ENCODE peak calls at places on chromosomes 3 and 15, in eight cellular contexts. Q is coronary artery; D is HCT116; U is NB4; L is fibroblast of mammary gland; I is AG04450; O is heart left ventricle; R is CD8-positive, alpha-beta memory T cell. B is an unnamed sample.

GRCh38 chr3:14392231-14392630 is 10.2 kb upstream of the SLC6A6 start:
- DNase-seq in R (no peak), O (no peak), Q (no peak), U (no peak), I (no peak), D (no peak), L (no peak), B (no peak)

GRCh38 chr15:37204698-37205097 is 104.3 kb upstream of the MEIS2 start:
- DNase-seq in L (peak; percentile 21), U (peak; percentile 2), D (no peak), O (no peak), Q (no peak), I (no peak), R (no peak), B (no peak)

GRCh38 chr3:128175768-128176167 is 22.5 kb downstream of the EEFSEC start:
- DNase-seq in O (no peak), I (no peak), Q (no peak), U (no peak), D (no peak), R (no peak), L (no peak), B (no peak)

GRCh38 chr15:48695088-48695834 is 49.8 kb upstream of the FBN1 start:
- DNase-seq in U (no peak), I (peak; percentile 53), L (peak; percentile 93), Q (no peak), O (no peak), R (no peak), D (no peak), B (no peak)

GRCh38 chr3:142896201-142896755 is 7.4 kb upstream of the PCOLCE2 start:
- DNase-seq in I (no peak), O (no peak), D (no peak), L (peak; percentile 92), Q (no peak), R (no peak), U (peak; percentile 27), B (no peak)

GRCh38 chr3:79414821-79415220 is 353.0 kb downstream of the ROBO1 start:
- DNase-seq in L (peak; percentile 80), Q (no peak), D (no peak), U (no peak), R (no peak), I (peak; percentile 10), O (no peak), B (no peak)

GRCh38 chr3:148146947-148147346 is 550.8 kb upstream of the AGTR1 start:
- DNase-seq in R (no peak), Q (no peak), I (peak; percentile 16), D (no peak), U (no peak), O (no peak), L (peak; percentile 71), B (no peak)

GRCh38 chr15:74265046-74265639 is 29.0 kb downstream of the CCDC33 start:
- DNase-seq in Q (no peak), R (no peak), O (no peak), D (no peak), U (peak; percentile 50), L (peak; percentile 25), I (no peak), B (no peak)

GRCh38 chr3:70726966-70727365 is 414.5 kb upstream of the MDFIC2 start:
- DNase-seq in R (no peak), O (no peak), I (peak; percentile 81), D (no peak), U (no peak), L (no peak), Q (no peak), B (no peak)

GRCh38 chr3:144384241-144384979 is 412.8 kb downstream of the DIPK2A start:
- DNase-seq in L (peak; percentile 6), Q (no peak), I (no peak), U (no peak), O (no peak), R (no peak), D (no peak), B (no peak)

GRCh38 chr15:67126551-67127333 is 61.3 kb downstream of the SMAD3 start:
- DNase-seq in L (no peak), Q (no peak), I (no peak), U (no peak), R (no peak), O (no peak), D (no peak), B (no peak)
- H3K4me3 ChIP-seq in L (no peak overlapping the region), Q (no peak overlapping the region), I (peak overlapping the region; percentile 54), U (no peak overlapping the region), R (no peak overlapping the region), O (no peak overlapping the region), D (peak overlapping the region; percentile 44), B (no peak overlapping the region)

GRCh38 chr3:197847866-197848401 is 56.9 kb downstream of the LRCH3 start:
- DNase-seq in O (no peak), U (peak; percentile 49), L (peak; percentile 15), D (no peak), I (no peak), Q (no peak), R (no peak), B (peak; percentile 41)
- H3K4me3 ChIP-seq in O (no peak overlapping the region), U (no peak overlapping the region), L (no peak overlapping the region), D (no peak overlapping the region), I (no peak overlapping the region), Q (no peak overlapping the region), R (peak overlapping the region; percentile 51), B (peak overlapping the region; percentile 49)

GRCh38 chr3:15795563-15796308 is 2.0 kb downstream of the ANKRD28 start:
- DNase-seq in Q (no peak), L (peak; percentile 59), D (no peak), I (no peak), U (peak; percentile 62), O (no peak), R (no peak), B (no peak)
- H3K4me3 ChIP-seq in Q (peak overlapping the region; percentile 68), L (peak overlapping the region; percentile 92), D (peak overlapping the region; percentile 43), I (peak overlapping the region; percentile 71), U (peak overlapping the region; percentile 61), O (peak overlapping the region; percentile 37), R (no peak overlapping the region), B (no peak overlapping the region)

DNA sequence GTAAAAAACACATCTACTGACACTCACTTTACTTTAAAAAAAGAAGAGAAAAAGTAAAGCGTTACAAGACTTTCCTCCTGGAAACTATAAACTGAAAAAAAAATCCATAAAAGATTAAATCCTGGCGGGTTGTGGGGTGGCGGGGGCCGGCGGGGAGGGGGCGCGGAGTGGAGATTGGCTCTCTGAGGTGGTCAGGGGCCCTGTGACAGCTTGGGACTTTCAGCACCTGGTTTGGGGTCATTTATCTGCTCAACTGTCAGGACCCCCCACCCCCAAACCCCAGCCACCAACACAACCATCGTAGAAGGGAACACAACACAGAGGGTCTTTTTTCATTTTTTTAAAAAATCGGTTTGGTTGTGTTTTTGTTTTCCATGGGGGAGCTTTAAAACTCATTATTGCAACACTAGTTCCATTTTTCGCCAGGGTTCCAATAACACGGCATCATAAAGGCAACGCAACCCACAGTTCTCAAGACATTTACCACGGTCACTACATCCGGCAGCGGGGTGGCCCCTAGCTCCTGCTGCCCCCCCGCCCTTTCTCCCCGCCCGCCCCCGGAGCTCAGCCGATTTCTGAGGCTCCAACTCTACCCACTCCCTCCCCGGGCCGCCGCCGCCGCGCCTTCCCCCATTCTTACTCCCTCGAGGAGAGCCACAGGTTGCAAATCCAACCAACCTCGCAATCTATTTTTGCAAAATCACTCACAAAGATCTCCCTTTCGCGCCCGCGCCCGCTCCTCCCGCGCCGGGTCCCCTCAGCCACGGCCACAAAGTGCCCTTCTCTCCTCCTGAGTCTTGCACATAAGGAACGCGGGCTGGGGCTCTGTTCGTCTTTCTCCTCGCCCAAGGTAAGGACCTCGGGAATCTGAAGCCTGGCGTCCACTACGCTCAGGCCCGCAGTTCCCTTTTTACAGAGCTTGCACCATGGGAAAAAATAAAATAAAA is 1.8 kb downstream of the BCL6 start:
- DNase-seq in R (no peak), I (no peak), L (peak; percentile 69), O (peak; percentile 82), Q (peak; percentile 89), U (peak; percentile 39), D (no peak), B (peak; percentile 37)
- H3K4me3 ChIP-seq in R (peak overlapping the region; percentile 98), I (peak overlapping the region; percentile 89), L (peak overlapping the region; percentile 99), O (peak overlapping the region; percentile 71), Q (peak overlapping the region; percentile 84), U (peak overlapping the region; percentile 64), D (peak overlapping the region; percentile 89), B (peak overlapping the region; percentile 95)

GRCh38 chr15:40929730-40930429 is 740 bp downstream of the DLL4 start:
- DNase-seq in L (peak; percentile 40), I (no peak), Q (no peak), O (peak; percentile 81), U (peak; percentile 74), D (no peak), R (no peak), B (no peak)

GRCh38 chr15:40930430-40931299 is 1.5 kb downstream of the DLL4 start:
- DNase-seq in I (no peak), O (peak; percentile 80), Q (no peak), L (no peak), D (peak; percentile 70), U (peak; percentile 63), R (no peak), B (no peak)

GRCh38 chr15:40932146-40932545 is 3.0 kb downstream of the DLL4 start:
- DNase-seq in R (no peak), D (no peak), I (no peak), Q (no peak), O (no peak), U (peak; percentile 89), L (no peak), B (no peak)

GRCh38 chr15:40932625-40933519 is 3.7 kb downstream of the DLL4 start:
- DNase-seq in Q (no peak), U (no peak), R (no peak), I (no peak), O (no peak), D (no peak), L (no peak), B (no peak)

GRCh38 chr15:40931300-40932142 is 2.4 kb downstream of the DLL4 start:
- DNase-seq in R (no peak), O (peak; percentile 43), L (no peak), Q (no peak), U (no peak), D (no peak), I (no peak), B (no peak)
- H3K4me3 ChIP-seq in R (no peak overlapping the region), O (peak overlapping the region; percentile 56), L (no peak overlapping the region), Q (peak overlapping the region; percentile 70), U (no peak overlapping the region), D (peak overlapping the region; percentile 65), I (peak overlapping the region; percentile 63), B (no peak overlapping the region)

DNA sequence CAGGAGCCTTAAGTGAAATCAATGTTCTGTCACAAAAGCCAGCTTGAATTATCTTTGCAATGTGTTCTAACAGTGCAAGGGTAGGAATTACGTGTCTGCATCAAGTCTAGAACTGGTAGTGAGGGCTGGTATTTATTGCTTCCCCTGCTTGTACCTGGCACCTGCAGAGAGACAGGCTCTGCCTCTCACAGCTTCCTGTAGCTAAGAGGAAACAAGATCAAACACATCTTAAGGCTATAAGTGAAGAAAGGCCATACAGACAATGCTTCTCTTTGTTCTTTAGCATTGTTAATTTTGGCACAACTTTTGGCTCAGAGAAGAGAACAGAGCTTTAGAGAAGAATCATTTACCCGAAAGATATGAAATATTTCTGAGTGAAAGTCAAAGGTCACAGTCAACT is 479.9 kb downstream of the GRM7 start:
- DNase-seq in D (peak; percentile 1), U (no peak), O (no peak), R (no peak), Q (no peak), L (no peak), I (no peak), B (peak; percentile 9)
- H3K4me3 ChIP-seq in D (no peak overlapping the region), U (no peak overlapping the region), O (no peak overlapping the region), R (no peak overlapping the region), Q (no peak overlapping the region), L (no peak overlapping the region), I (no peak overlapping the region), B (no peak overlapping the region)

B was measured in naive thymus-derived CD4-positive, alpha-beta T cell.